ENCODE peak calls at places on chromosome 5, in six cellular contexts. N, V, R, P, A and C are unnamed samples. For H3K27me3 and H3K4me1, the result is how much of the 10 kb centered on the place peaks cover.

GRCh38 chr5:96725257-96725656 is 63.1 kb downstream of the CAST start:
- DNase-seq in N (no peak), P (no peak), R (no peak), V (no peak), A (no peak), C (no peak)

GRCh38 chr5:129972774-129973173 is 68.5 kb downstream of the CHSY3 start:
- DNase-seq in A (no peak), R (no peak), N (no peak), V (no peak), P (no peak), C (no peak)

GRCh38 chr5:60883229-60883628 is 39.2 kb upstream of the ELOVL7 start:
- DNase-seq in V (no peak), A (no peak), R (no peak), P (no peak), N (peak), C (peak)

GRCh38 chr5:78661691-78662090 is 13.1 kb upstream of the LHFPL2 start:
- DNase-seq in P (no peak), R (no peak), N (no peak), A (no peak), V (no peak), C (no peak)

GRCh38 chr5:137206030-137206715 is 293.0 kb downstream of the SPOCK1 start:
- DNase-seq in V (no peak), R (no peak), N (peak), A (no peak), P (no peak), C (no peak)

GRCh38 chr5:35857606-35858205 is 1.0 kb downstream of the IL7R start:
- DNase-seq in R (no peak), N (peak), A (no peak), P (no peak), V (no peak), C (no peak)

GRCh38 chr5:89396262-89396975 is 513.4 kb upstream of the MEF2C start:
- DNase-seq in P (no peak), V (no peak), A (no peak), R (no peak), N (peak), C (peak)

GRCh38 chr5:143355710-143356109 is 47.8 kb downstream of the NR3C1 start:
- DNase-seq in R (peak), N (peak), P (peak), A (no peak), V (peak), C (no peak)

GRCh38 chr5:154002511-154003020 is 36.1 kb downstream of the FAM114A2 start:
- DNase-seq in P (no peak), A (no peak), R (no peak), V (no peak), N (no peak), C (no peak)

GRCh38 chr5:93267736-93268135 is 313.3 kb downstream of the NR2F1-AS1 start:
- DNase-seq in R (no peak), A (no peak), V (no peak), N (no peak), P (no peak), C (no peak)

GRCh38 chr5:170006016-170006415 is 25.7 kb upstream of the INSYN2B start:
- DNase-seq in V (no peak), P (no peak), A (peak), R (no peak), N (no peak), C (peak)

GRCh38 chr5:35129921-35130485 is 82.3 kb upstream of the AGXT2 start:
- DNase-seq in R (no peak), A (no peak), V (peak), P (peak), N (peak), C (no peak)

GRCh38 chr5:50667653-50668403 is 1.4 kb downstream of the PARP8 start:
- DNase-seq in V (peak), N (peak), P (peak), A (peak), R (peak), C (peak)

GRCh38 chr5:1244976-1245375 is 19.8 kb downstream of the SLC6A18 start:
- DNase-seq in N (no peak), P (no peak), V (no peak), R (no peak), A (peak), C (no peak)

DNA sequence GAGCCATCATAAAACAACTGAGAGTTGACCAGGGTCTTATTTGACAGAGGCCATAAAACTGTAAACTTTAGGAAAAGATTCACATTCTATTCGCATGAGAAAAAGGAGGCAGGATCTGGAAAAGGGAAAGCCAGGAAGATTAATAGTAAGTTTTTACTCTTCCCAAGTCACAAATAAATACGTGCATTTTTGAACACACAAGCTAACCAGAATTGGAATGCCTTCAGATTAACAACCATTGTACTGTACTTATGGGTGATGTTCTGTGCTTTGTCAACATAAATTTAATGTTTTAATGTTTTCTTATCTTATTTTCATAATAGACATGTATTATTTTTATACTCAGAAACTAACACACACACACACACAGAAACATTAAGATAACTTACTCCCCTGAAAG is 155.7 kb downstream of the ESM1 start:
- DNase-seq in P (no peak), R (no peak), N (no peak), V (no peak), A (no peak), C (no peak)
- H3K27me3 ChIP-seq in P (under half), R (under half), N (under half), V (under half), A (under half), C (under half)

DNA sequence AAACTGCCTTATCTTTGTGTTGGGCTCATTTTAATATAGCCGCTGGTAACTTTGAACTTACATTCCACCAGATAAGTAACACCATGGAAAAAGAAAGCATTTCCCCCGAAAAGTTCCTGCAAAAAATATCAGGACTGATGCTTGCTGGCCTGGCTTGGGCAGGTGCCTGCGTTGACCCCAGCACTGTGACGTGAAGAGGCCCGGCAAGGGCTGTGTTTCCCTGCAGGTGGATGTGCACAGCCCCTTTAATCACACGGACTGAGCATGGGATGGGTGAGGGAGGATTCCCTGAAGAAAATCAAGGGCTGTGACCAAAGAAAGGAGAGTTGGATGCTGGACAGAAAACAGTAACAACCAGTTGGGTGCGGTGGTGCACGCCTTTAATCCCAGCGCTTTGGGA is 138.2 kb downstream of the NSG2 start:
- DNase-seq in N (no peak), P (no peak), V (no peak), R (no peak), A (no peak), C (no peak)
- H3K4me1 ChIP-seq in N (under half), P (under half), V (under half), R (under half), A (under half), C (under half)

DNA sequence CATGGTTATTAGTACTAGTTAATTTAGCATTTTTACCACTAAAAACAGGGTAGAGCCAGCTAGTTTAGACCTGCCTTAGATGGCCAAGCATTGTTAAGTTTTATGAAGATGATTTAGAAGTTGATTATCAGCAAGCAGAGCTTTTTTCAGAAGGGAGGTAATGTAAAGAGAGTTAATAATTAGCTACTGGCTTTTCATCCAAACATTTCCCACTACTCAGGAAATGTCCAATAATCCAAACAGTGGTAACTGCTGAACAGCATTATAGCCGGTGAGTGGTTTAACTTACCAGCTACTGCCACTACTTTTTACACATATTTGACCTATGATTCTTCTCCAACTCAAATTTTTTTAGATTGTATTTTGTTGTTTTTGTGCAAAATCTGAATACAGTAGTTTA is 1.7 kb downstream of the ITGA1 start:
- DNase-seq in N (no peak), R (no peak), P (no peak), V (no peak), A (no peak), C (no peak)
- H3K4me3 ChIP-seq in N (peak), R (peak), P (no peak), V (peak), A (no peak), C (peak)

GRCh38 chr5:20248102-20248501 is 260.1 kb upstream of the CDH18 start:
- DNase-seq in P (no peak), V (no peak), A (no peak), R (no peak), N (no peak), C (no peak)
- H3K27me3 ChIP-seq in P (under half), V (under half), A (under half), R (under half), N (under half), C (under half)